ENCODE peak calls at places on chromosomes 12 and 14, in ten cellular contexts. X is cardiac muscle cell, J is OCI-LY7, F is AG09309, R is adrenal gland, V is heart left ventricle, D is left ventricle myocardium inferior, G is AG04450, L is heart right ventricle, N is fibroblast of villous mesenchyme. P is an unnamed sample.

GRCh38 chr12:118357327-118358007 is 15.2 kb downstream of the TAOK3 start:
- DNase-seq in X (no peak), J (peak; percentile 80), F (no peak), R (peak; percentile 70), V (peak; percentile 51), D (no peak), G (no peak), L (peak; percentile 74), N (no peak), P (peak; percentile 68)

GRCh38 chr14:71583705-71584104 is 348.5 kb upstream of the RGS6 start:
- DNase-seq in X (no peak), J (no peak), F (no peak), R (no peak), V (no peak), D (no peak), G (no peak), L (no peak), N (no peak), P (no peak)

GRCh38 chr12:116662612-116663144 is 75.2 kb downstream of the SPRING1 start:
- DNase-seq in X (no peak), J (no peak), F (no peak), R (peak; percentile 35), V (no peak), D (no peak), G (peak; percentile 6), L (no peak), N (peak; percentile 28), P (peak; percentile 43)

GRCh38 chr12:2154050-2154449 is 101.3 kb downstream of the CACNA1C start:
- DNase-seq in X (no peak), J (no peak), F (no peak), R (no peak), V (no peak), D (no peak), G (peak; percentile 50), L (peak; percentile 36), N (peak; percentile 49), P (peak; percentile 53)

GRCh38 chr12:65647074-65647473 is 177.2 kb upstream of the HMGA2 start:
- DNase-seq in X (no peak), J (no peak), F (no peak), R (no peak), V (no peak), D (no peak), G (no peak), L (no peak), N (no peak), P (no peak)

GRCh38 chr12:106892075-106892474 is 63.6 kb upstream of the TMEM263 start:
- DNase-seq in X (no peak), J (no peak), F (no peak), R (no peak), V (no peak), D (no peak), G (no peak), L (no peak), N (no peak), P (no peak)

GRCh38 chr12:105812356-105812755 is 326.4 kb downstream of the NUAK1 start:
- DNase-seq in X (no peak), J (no peak), F (no peak), R (no peak), V (no peak), D (no peak), G (no peak), L (no peak), N (no peak), P (no peak)

GRCh38 chr14:71492346-71492745 is 439.9 kb upstream of the RGS6 start:
- DNase-seq in X (no peak), J (no peak), F (no peak), R (no peak), V (no peak), D (no peak), G (peak; percentile 63), L (no peak), N (peak; percentile 64), P (no peak)

GRCh38 chr12:113208041-113208934 is 13.0 kb upstream of the TPCN1 start:
- DNase-seq in X (no peak), J (peak; percentile 98), F (no peak), R (peak; percentile 74), V (peak; percentile 66), D (peak; percentile 38), G (no peak), L (peak; percentile 63), N (peak; percentile 86), P (peak; percentile 63)

GRCh38 chr12:82426081-82426480 is 67.8 kb downstream of the METTL25 start:
- DNase-seq in X (no peak), J (no peak), F (no peak), R (no peak), V (no peak), D (no peak), G (no peak), L (no peak), N (no peak), P (no peak)

GRCh38 chr12:3122841-3123678 is 45.9 kb downstream of the TSPAN9 start:
- DNase-seq in X (no peak), J (no peak), F (peak; percentile 43), R (peak; percentile 84), V (peak; percentile 78), D (peak; percentile 65), G (no peak), L (peak; percentile 86), N (peak; percentile 64), P (peak; percentile 77)

GRCh38 chr12:54021006-54021405 is 7.2 kb upstream of the HOXC6 start:
- DNase-seq in X (no peak), J (no peak), F (no peak), R (no peak), V (no peak), D (no peak), G (no peak), L (no peak), N (no peak), P (no peak)

GRCh38 chr12:26126340-26127284 is 1.8 kb upstream of the BHLHE41 start:
- DNase-seq in X (peak; percentile 91), J (no peak), F (no peak), R (peak; percentile 88), V (peak; percentile 90), D (peak; percentile 89), G (no peak), L (peak; percentile 87), N (peak; percentile 81), P (peak; percentile 85)

GRCh38 chr12:10205251-10205807 is 7.3 kb upstream of the GABARAPL1 start:
- DNase-seq in X (no peak), J (no peak), F (no peak), R (no peak), V (no peak), D (no peak), G (no peak), L (no peak), N (peak; percentile 64), P (peak; percentile 56)

GRCh38 chr12:96710127-96710745 is 196.8 kb upstream of the NEDD1 start:
- DNase-seq in X (peak; percentile 38), J (no peak), F (no peak), R (no peak), V (no peak), D (no peak), G (no peak), L (no peak), N (no peak), P (no peak)

GRCh38 chr14:106875503-106875902 is 1349.1 kb downstream of the TMEM121 start:
- DNase-seq in X (no peak), J (peak; percentile 86), F (no peak), R (no peak), V (no peak), D (peak; percentile 26), G (no peak), L (no peak), N (no peak), P (no peak)

GRCh38 chr12:31118831-31119530 is 45.3 kb downstream of the DDX11 start:
- DNase-seq in X (peak; percentile 69), J (peak; percentile 73), F (no peak), R (no peak), V (no peak), D (no peak), G (no peak), L (no peak), N (no peak), P (no peak)
- H3K4me3 ChIP-seq in X (peak overlapping the region; percentile 30), J (peak overlapping the region; percentile 63), F (no peak overlapping the region), R (no peak overlapping the region), V (peak overlapping the region; percentile 37), D (peak overlapping the region; percentile 66), G (peak overlapping the region; percentile 10), L (peak overlapping the region; percentile 34), N (no peak overlapping the region), P (no peak overlapping the region)

DNA sequence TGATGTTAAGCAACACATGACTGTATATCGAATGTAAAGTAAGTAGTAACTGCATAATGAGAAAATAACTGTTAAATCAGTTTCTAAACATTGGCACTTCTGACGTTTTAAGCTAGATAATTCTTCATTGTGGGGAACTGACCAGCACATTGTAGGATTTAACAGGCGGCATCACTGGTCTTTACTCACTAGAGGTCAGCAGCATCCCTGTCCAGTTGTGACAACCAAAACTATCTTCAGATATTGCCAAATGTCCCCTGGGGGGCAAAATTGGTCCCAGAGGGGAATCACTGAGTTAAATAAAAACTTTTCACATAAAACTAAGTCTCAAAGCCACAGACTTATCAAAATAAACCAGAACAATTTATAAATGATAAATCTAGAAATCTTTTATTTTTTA is 65.3 kb downstream of the BLTP3B start:
- DNase-seq in X (no peak), J (no peak), F (no peak), R (no peak), V (no peak), D (no peak), G (no peak), L (no peak), N (peak; percentile 3), P (peak; percentile 13)
- TF ChIP-seq CTCF in X (no peak), J (no peak), F (peak; percentile 35), R (no peak), V (no peak), D (peak; percentile 41), G (peak; percentile 23), L (peak; percentile 27), N (peak; percentile 35), P (peak; percentile 37)

DNA sequence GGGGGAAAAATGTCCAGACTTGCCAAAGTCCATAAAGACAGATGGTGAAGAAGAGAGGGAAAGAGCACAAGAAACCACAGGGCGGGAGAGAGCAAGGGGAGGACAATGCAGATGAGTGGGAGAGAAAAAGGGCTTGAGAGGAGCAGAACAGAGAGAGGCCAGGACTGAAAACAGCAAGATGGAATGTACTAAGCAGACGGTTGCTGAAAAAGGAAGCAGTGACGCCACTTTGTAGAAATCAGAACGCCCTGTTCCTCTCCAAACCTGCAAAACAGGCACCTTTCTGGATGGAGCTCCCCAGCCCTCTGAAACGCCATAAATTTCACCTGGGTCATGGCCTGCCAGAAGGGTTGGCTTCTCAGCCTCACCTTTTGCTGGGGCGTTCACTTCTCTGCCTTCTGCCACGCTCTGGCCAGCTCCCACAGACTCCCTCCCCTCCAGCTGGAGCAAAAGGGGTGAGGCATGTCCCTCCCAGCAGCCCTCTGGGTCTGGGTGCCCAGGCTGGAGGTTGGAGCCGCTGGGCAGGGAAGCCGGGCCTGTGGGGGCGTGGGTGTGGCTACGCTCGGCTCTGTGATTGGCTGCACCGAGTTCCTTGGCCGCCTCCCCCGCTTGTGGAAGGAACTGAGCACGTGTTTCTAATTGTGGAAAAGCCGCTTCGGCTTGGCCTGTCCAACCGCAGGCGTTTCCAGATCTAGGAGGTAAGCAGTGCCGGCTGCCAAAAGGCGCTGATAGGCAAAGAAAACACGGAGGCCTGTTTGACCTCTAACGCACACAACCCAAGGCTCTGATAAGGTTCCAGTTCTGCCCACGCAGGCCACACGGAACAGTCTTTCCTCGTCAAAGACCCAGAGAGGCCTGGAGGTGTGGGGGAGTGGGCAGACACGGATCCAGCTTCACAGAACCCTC is 29.3 kb downstream of the SLC7A8 start:
- DNase-seq in X (peak; percentile 43), J (no peak), F (peak; percentile 62), R (peak; percentile 97), V (peak; percentile 89), D (peak; percentile 92), G (no peak), L (peak; percentile 91), N (peak; percentile 82), P (peak; percentile 92)
- H3K4me3 ChIP-seq in X (no peak overlapping the region), J (no peak overlapping the region), F (peak overlapping the region; percentile 17), R (peak overlapping the region; percentile 10), V (peak overlapping the region; percentile 45), D (peak overlapping the region; percentile 60), G (no peak overlapping the region), L (peak overlapping the region; percentile 32), N (no peak overlapping the region), P (peak overlapping the region; percentile 65)

GRCh38 chr12:32947203-32947795 is 50.7 kb upstream of the PKP2 start:
- DNase-seq in X (peak; percentile 59), J (peak; percentile 3), F (no peak), R (no peak), V (no peak), D (no peak), G (no peak), L (no peak), N (peak; percentile 7), P (no peak)
- TF ChIP-seq CTCF in X (peak; percentile 8), J (peak; percentile 36), F (no peak), R (peak; percentile 15), V (no peak), D (no peak), G (no peak), L (no peak), N (no peak), P (no peak)

P was measured in AG10803.